ENCODE peak calls at places on chromosomes 12 and 14, in eight cellular contexts. One of them, this sample, is unnamed.

GRCh38 chr12:81022531-81022930 is 55.3 kb upstream of the ACSS3 start:
- DNase-seq in T-cell: no peak
- DNase-seq in BJ: no peak
- DNase-seq in B cell: no peak
- DNase-seq in NCI-H1092: no peak
- DNase-seq in activated T-helper 1 cell treated with anti-CD3 and anti-CD28 coated beads, Interleukin-2, amount 50 U/mL, for 16 hours: no peak
- DNase-seq in SK-N-DZ: no peak
- DNase-seq in activated CD4-positive, CD25-positive, alpha-beta regulatory T cell: no peak
- DNase-seq in this sample: no peak

GRCh38 chr14:89851031-89851430 is 103.5 kb downstream of the EFCAB11 start:
- DNase-seq in SK-N-DZ: no peak
- DNase-seq in NCI-H1092: peak; percentile 75
- DNase-seq in activated T-helper 1 cell treated with anti-CD3 and anti-CD28 coated beads, Interleukin-2, amount 50 U/mL, for 16 hours: no peak
- DNase-seq in T-cell: no peak
- DNase-seq in B cell: no peak
- DNase-seq in BJ: no peak
- DNase-seq in activated CD4-positive, CD25-positive, alpha-beta regulatory T cell: no peak
- DNase-seq in this sample: no peak

GRCh38 chr12:55746147-55746912 is 3.4 kb downstream of the GDF11 start:
- DNase-seq in SK-N-DZ: no peak
- DNase-seq in activated CD4-positive, CD25-positive, alpha-beta regulatory T cell: no peak
- DNase-seq in activated T-helper 1 cell treated with anti-CD3 and anti-CD28 coated beads, Interleukin-2, amount 50 U/mL, for 16 hours: no peak
- DNase-seq in NCI-H1092: no peak
- DNase-seq in BJ: no peak
- DNase-seq in B cell: no peak
- DNase-seq in T-cell: no peak
- DNase-seq in this sample: no peak

GRCh38 chr14:69760810-69761209 is 6.1 kb upstream of the SRSF5 start:
- DNase-seq in BJ: no peak
- DNase-seq in activated CD4-positive, CD25-positive, alpha-beta regulatory T cell: no peak
- DNase-seq in SK-N-DZ: no peak
- DNase-seq in activated T-helper 1 cell treated with anti-CD3 and anti-CD28 coated beads, Interleukin-2, amount 50 U/mL, for 16 hours: no peak
- DNase-seq in NCI-H1092: no peak
- DNase-seq in T-cell: no peak
- DNase-seq in B cell: no peak
- DNase-seq in this sample: no peak

GRCh38 chr12:109111775-109112491 is 4.5 kb upstream of the ACACB start:
- DNase-seq in NCI-H1092: no peak
- DNase-seq in activated T-helper 1 cell treated with anti-CD3 and anti-CD28 coated beads, Interleukin-2, amount 50 U/mL, for 16 hours: peak; percentile 9
- DNase-seq in BJ: no peak
- DNase-seq in SK-N-DZ: no peak
- DNase-seq in activated CD4-positive, CD25-positive, alpha-beta regulatory T cell: peak; percentile 2
- DNase-seq in T-cell: no peak
- DNase-seq in B cell: peak; percentile 60
- DNase-seq in this sample: peak; percentile 47

GRCh38 chr12:121543786-121544185 is 37.0 kb downstream of the KDM2B start:
- DNase-seq in B cell: no peak
- DNase-seq in activated T-helper 1 cell treated with anti-CD3 and anti-CD28 coated beads, Interleukin-2, amount 50 U/mL, for 16 hours: no peak
- DNase-seq in SK-N-DZ: no peak
- DNase-seq in NCI-H1092: no peak
- DNase-seq in activated CD4-positive, CD25-positive, alpha-beta regulatory T cell: no peak
- DNase-seq in BJ: no peak
- DNase-seq in T-cell: no peak
- DNase-seq in this sample: no peak

GRCh38 chr12:124006582-124007170 is 33.7 kb downstream of the ZNF664 start:
- DNase-seq in BJ: no peak
- DNase-seq in T-cell: peak; percentile 19
- DNase-seq in activated CD4-positive, CD25-positive, alpha-beta regulatory T cell: no peak
- DNase-seq in NCI-H1092: no peak
- DNase-seq in B cell: no peak
- DNase-seq in SK-N-DZ: no peak
- DNase-seq in activated T-helper 1 cell treated with anti-CD3 and anti-CD28 coated beads, Interleukin-2, amount 50 U/mL, for 16 hours: no peak
- DNase-seq in this sample: no peak

GRCh38 chr12:57456145-57456700 is 1.1 kb downstream of the INHBE start:
- DNase-seq in T-cell: no peak
- DNase-seq in NCI-H1092: no peak
- DNase-seq in activated CD4-positive, CD25-positive, alpha-beta regulatory T cell: no peak
- DNase-seq in BJ: no peak
- DNase-seq in activated T-helper 1 cell treated with anti-CD3 and anti-CD28 coated beads, Interleukin-2, amount 50 U/mL, for 16 hours: no peak
- DNase-seq in B cell: no peak
- DNase-seq in SK-N-DZ: peak; percentile 81
- DNase-seq in this sample: no peak

GRCh38 chr12:57384512-57384911 is 46.3 kb downstream of the R3HDM2 start:
- DNase-seq in activated CD4-positive, CD25-positive, alpha-beta regulatory T cell: no peak
- DNase-seq in BJ: no peak
- DNase-seq in T-cell: no peak
- DNase-seq in SK-N-DZ: no peak
- DNase-seq in activated T-helper 1 cell treated with anti-CD3 and anti-CD28 coated beads, Interleukin-2, amount 50 U/mL, for 16 hours: no peak
- DNase-seq in B cell: no peak
- DNase-seq in NCI-H1092: no peak
- DNase-seq in this sample: no peak

GRCh38 chr14:59630281-59630963 is 53.8 kb upstream of the CCDC175 start:
- DNase-seq in BJ: no peak
- DNase-seq in B cell: no peak
- DNase-seq in NCI-H1092: peak; percentile 19
- DNase-seq in SK-N-DZ: peak; percentile 38
- DNase-seq in T-cell: no peak
- DNase-seq in activated CD4-positive, CD25-positive, alpha-beta regulatory T cell: no peak
- DNase-seq in activated T-helper 1 cell treated with anti-CD3 and anti-CD28 coated beads, Interleukin-2, amount 50 U/mL, for 16 hours: no peak
- DNase-seq in this sample: peak; percentile 21

GRCh38 chr12:122981036-122981471 is 573 bp downstream of the ARL6IP4 start:
- DNase-seq in T-cell: no peak
- DNase-seq in activated T-helper 1 cell treated with anti-CD3 and anti-CD28 coated beads, Interleukin-2, amount 50 U/mL, for 16 hours: no peak
- DNase-seq in SK-N-DZ: no peak
- DNase-seq in BJ: no peak
- DNase-seq in activated CD4-positive, CD25-positive, alpha-beta regulatory T cell: no peak
- DNase-seq in NCI-H1092: no peak
- DNase-seq in B cell: no peak
- DNase-seq in this sample: no peak

This sample was measured in NCI-H460.